ENCODE peak calls at places on chromosomes 6 and 20, in six cellular contexts. P is non-pigmented ciliary epithelial cell; Z is left cardiac atrium; X is transverse colon; M is activated naive CD8-positive, alpha-beta T cell treated with anti-CD3 and anti-CD28 coated beads, Interleukin-2, amount 50 U/mL, for 16 hours; F is GM19239. G is an unnamed sample.

GRCh38 chr6:113763883-113764282 is 93.3 kb upstream of the MARCKS start:
- DNase-seq in P (no peak), Z (no peak), X (no peak), M (no peak), F (no peak), G (peak)

GRCh38 chr6:44247338-44248302 is 719 bp downstream of the HSP90AB1 start:
- DNase-seq in P (no peak), Z (peak), X (peak), M (peak), F (no peak), G (peak)

GRCh38 chr6:123393333-123393732 is 243.4 kb downstream of the TRDN start:
- DNase-seq in P (no peak), Z (no peak), X (no peak), M (no peak), F (no peak), G (peak)

GRCh38 chr6:141587482-141588266 is 545.1 kb upstream of the GJE1 start:
- DNase-seq in P (peak), Z (no peak), X (no peak), M (no peak), F (no peak), G (no peak)

GRCh38 chr6:110357298-110357695 is 852 bp downstream of the METTL24 start:
- DNase-seq in P (no peak), Z (no peak), X (no peak), M (no peak), F (no peak), G (no peak)

GRCh38 chr6:34953084-34954025 is 64.3 kb downstream of the ANKS1A start:
- DNase-seq in P (no peak), Z (no peak), X (peak), M (no peak), F (no peak), G (peak)

GRCh38 chr6:2215342-2215741 is 30.1 kb downstream of the GMDS start:
- DNase-seq in P (no peak), Z (no peak), X (no peak), M (no peak), F (no peak), G (peak)

GRCh38 chr20:63858393-63859165 is 2.7 kb upstream of the ABHD16B start:
- DNase-seq in P (no peak), Z (peak), X (no peak), M (no peak), F (no peak), G (peak)

GRCh38 chr6:144619983-144620382 is 334.8 kb downstream of the UTRN start:
- DNase-seq in P (no peak), Z (no peak), X (no peak), M (no peak), F (no peak), G (no peak)

GRCh38 chr20:19254956-19255355 is 42.5 kb downstream of the SLC24A3 start:
- DNase-seq in P (no peak), Z (no peak), X (no peak), M (no peak), F (no peak), G (no peak)

GRCh38 chr6:86707545-86708120 is 229.7 kb upstream of the HTR1E start:
- DNase-seq in P (no peak), Z (no peak), X (no peak), M (no peak), F (no peak), G (no peak)

GRCh38 chr6:40874495-40874894 is 164.5 kb downstream of the UNC5CL start:
- DNase-seq in P (no peak), Z (no peak), X (no peak), M (no peak), F (no peak), G (peak)

GRCh38 chr6:34237722-34238506 is 1.2 kb downstream of the HMGA1 start:
- DNase-seq in P (no peak), Z (no peak), X (peak), M (peak), F (peak), G (peak)

GRCh38 chr6:42498473-42499128 is 46.9 kb upstream of the TRERF1 start:
- DNase-seq in P (no peak), Z (peak), X (peak), M (no peak), F (no peak), G (peak)

GRCh38 chr6:110587328-110587727 is 110.9 kb upstream of the SLC22A16 start:
- DNase-seq in P (no peak), Z (no peak), X (no peak), M (no peak), F (no peak), G (no peak)